ENCODE peak calls at places on chromosome 13, in seven cellular contexts. G is NCI-H345; O is activated B cell treated with CpG ODN at 0.5 μM for 24 hours; F is Daoy; W is HTR-8/SVneo; Z is NCI-H2081; C is activated naive CD4-positive, alpha-beta T cell. K is an unnamed sample.

GRCh38 chr13:110471833-110472162 is 89.7 kb downstream of the RAB20 start:
- DNase-seq in G (no peak), O (peak), F (peak), W (no peak), Z (no peak), C (no peak), K (no peak)

GRCh38 chr13:106566682-106567420 is 1.1 kb downstream of the ARGLU1 start:
- DNase-seq in G (peak), O (no peak), F (peak), W (peak), Z (peak), C (no peak), K (peak)

GRCh38 chr13:112638157-112638750 is 50.3 kb upstream of the TUBGCP3 start:
- DNase-seq in G (no peak), O (no peak), F (no peak), W (no peak), Z (no peak), C (no peak), K (no peak)

GRCh38 chr13:95480131-95480545 is 72.4 kb upstream of the CLDN10 start:
- DNase-seq in G (no peak), O (no peak), F (no peak), W (no peak), Z (no peak), C (no peak), K (no peak)

GRCh38 chr13:110716235-110716505 is 2.7 kb downstream of the ING1 start:
- DNase-seq in G (no peak), O (no peak), F (peak), W (no peak), Z (no peak), C (no peak), K (no peak)

GRCh38 chr13:100497394-100497793 is 91.2 kb downstream of the GGACT start:
- DNase-seq in G (no peak), O (no peak), F (no peak), W (no peak), Z (no peak), C (no peak), K (no peak)

GRCh38 chr13:49210669-49211068 is 9.5 kb upstream of the MLNR start:
- DNase-seq in G (no peak), O (no peak), F (no peak), W (no peak), Z (no peak), C (no peak), K (no peak)

GRCh38 chr13:68439821-68440220 is 1209.7 kb upstream of the PCDH9 start:
- DNase-seq in G (peak), O (no peak), F (peak), W (no peak), Z (no peak), C (no peak), K (no peak)

GRCh38 chr13:32883501-32883900 is 132.7 kb upstream of the KL start:
- DNase-seq in G (peak), O (no peak), F (no peak), W (no peak), Z (peak), C (no peak), K (peak)

GRCh38 chr13:113319371-113319770 is 22.3 kb downstream of the LAMP1 start:
- DNase-seq in G (no peak), O (no peak), F (no peak), W (no peak), Z (no peak), C (no peak), K (no peak)

GRCh38 chr13:79225487-79226232 is 180.4 kb downstream of the RBM26 start:
- DNase-seq in G (peak), O (no peak), F (no peak), W (no peak), Z (no peak), C (no peak), K (no peak)

GRCh38 chr13:84607614-84608013 is 725.3 kb upstream of the SLITRK1 start:
- DNase-seq in G (no peak), O (no peak), F (no peak), W (no peak), Z (no peak), C (no peak), K (no peak)

GRCh38 chr13:33918199-33918932 is 100.4 kb downstream of the RFC3 start:
- DNase-seq in G (no peak), O (no peak), F (peak), W (peak), Z (no peak), C (no peak), K (no peak)

GRCh38 chr13:98372886-98373285 is 195.8 kb upstream of the RNF113B start:
- DNase-seq in G (no peak), O (no peak), F (no peak), W (peak), Z (no peak), C (no peak), K (no peak)

GRCh38 chr13:37375071-37375470 is 223.5 kb downstream of the POSTN start:
- DNase-seq in G (no peak), O (no peak), F (no peak), W (no peak), Z (no peak), C (no peak), K (no peak)

GRCh38 chr13:113061271-113061625 is 44.3 kb upstream of the F7 start:
- DNase-seq in G (no peak), O (no peak), F (no peak), W (no peak), Z (no peak), C (no peak), K (no peak)

GRCh38 chr13:110131424-110131823 is 175.5 kb downstream of the COL4A1 start:
- DNase-seq in G (no peak), O (no peak), F (no peak), W (no peak), Z (no peak), C (no peak), K (no peak)

GRCh38 chr13:110126391-110126961 is 180.5 kb downstream of the COL4A1 start:
- DNase-seq in G (peak), O (no peak), F (peak), W (peak), Z (no peak), C (no peak), K (no peak)

GRCh38 chr13:95677564-95678386 is 836 bp downstream of the DNAJC3 start:
- DNase-seq in G (no peak), O (no peak), F (peak), W (no peak), Z (no peak), C (no peak), K (no peak)

GRCh38 chr13:73036566-73036965 is 22.2 kb upstream of the KLF5 start:
- DNase-seq in G (no peak), O (no peak), F (no peak), W (no peak), Z (no peak), C (no peak), K (no peak)

GRCh38 chr13:93151277-93151676 is 75.3 kb upstream of the GPC6 start:
- DNase-seq in G (no peak), O (no peak), F (no peak), W (no peak), Z (no peak), C (no peak), K (no peak)

GRCh38 chr13:51040431-51040830 is 70.6 kb downstream of the C13orf42 start:
- DNase-seq in G (no peak), O (no peak), F (no peak), W (no peak), Z (no peak), C (no peak), K (no peak)

GRCh38 chr13:30904043-30904442 is 2.0 kb upstream of the MEDAG start:
- DNase-seq in G (no peak), O (no peak), F (no peak), W (no peak), Z (no peak), C (no peak), K (no peak)

GRCh38 chr13:90427322-90428272 is 919.9 kb upstream of the MIR17HG start:
- DNase-seq in G (peak), O (no peak), F (no peak), W (no peak), Z (no peak), C (no peak), K (no peak)

GRCh38 chr13:80558074-80558473 is 217.1 kb upstream of the SPRY2 start:
- DNase-seq in G (no peak), O (no peak), F (no peak), W (no peak), Z (no peak), C (no peak), K (no peak)

GRCh38 chr13:97445504-97446187 is 11.7 kb downstream of the RAP2A start:
- DNase-seq in G (peak), O (no peak), F (no peak), W (no peak), Z (peak), C (no peak), K (no peak)

K was measured in NCI-H1694 treated with DMSO at 0.1 percent for 48 hours.